ENCODE peak calls at places on chromosomes 1 and 21, in five cellular contexts. One of them, this sample, is unnamed.

GRCh38 chr1:186212574-186213224 is 162.4 kb downstream of the TPR start:
- DNase-seq in body of pancreas: peak; percentile 41
- DNase-seq in GM13977: peak; percentile 61
- DNase-seq in tibial artery: no peak
- DNase-seq in transverse colon: peak; percentile 11
- DNase-seq in this sample: peak; percentile 63

GRCh38 chr21:17903029-17903806 is 84.1 kb upstream of the C21orf91 start:
- DNase-seq in GM13977: peak; percentile 45
- DNase-seq in body of pancreas: no peak
- DNase-seq in transverse colon: no peak
- DNase-seq in tibial artery: no peak
- DNase-seq in this sample: no peak

GRCh38 chr21:18449586-18449985 is 46.0 kb upstream of the TMPRSS15 start:
- DNase-seq in tibial artery: no peak
- DNase-seq in GM13977: no peak
- DNase-seq in transverse colon: no peak
- DNase-seq in body of pancreas: no peak
- DNase-seq in this sample: no peak

GRCh38 chr1:47840791-47841190 is 156.4 kb downstream of the TRABD2B start:
- DNase-seq in GM13977: no peak
- DNase-seq in tibial artery: peak; percentile 23
- DNase-seq in body of pancreas: no peak
- DNase-seq in transverse colon: peak; percentile 1
- DNase-seq in this sample: no peak

GRCh38 chr1:113734357-113735055 is 24.8 kb downstream of the PHTF1 start:
- DNase-seq in transverse colon: no peak
- DNase-seq in GM13977: no peak
- DNase-seq in tibial artery: no peak
- DNase-seq in body of pancreas: no peak
- DNase-seq in this sample: no peak

GRCh38 chr1:54245501-54245900 is 45.5 kb downstream of the MRPL37 start:
- DNase-seq in tibial artery: no peak
- DNase-seq in GM13977: no peak
- DNase-seq in transverse colon: no peak
- DNase-seq in body of pancreas: no peak
- DNase-seq in this sample: no peak

GRCh38 chr1:230145953-230146476 is 79.0 kb downstream of the GALNT2 start:
- DNase-seq in GM13977: peak; percentile 29
- DNase-seq in tibial artery: no peak
- DNase-seq in body of pancreas: no peak
- DNase-seq in transverse colon: no peak
- DNase-seq in this sample: no peak

GRCh38 chr1:193973428-193973827 is 787.0 kb upstream of the B3GALT2 start:
- DNase-seq in tibial artery: no peak
- DNase-seq in transverse colon: no peak
- DNase-seq in GM13977: no peak
- DNase-seq in body of pancreas: no peak
- DNase-seq in this sample: no peak

GRCh38 chr1:226675720-226676357 is 63.2 kb downstream of the ITPKB start:
- DNase-seq in tibial artery: no peak
- DNase-seq in transverse colon: no peak
- DNase-seq in GM13977: no peak
- DNase-seq in body of pancreas: no peak
- DNase-seq in this sample: no peak

GRCh38 chr1:109760581-109761226 is 3.0 kb downstream of the EPS8L3 start:
- DNase-seq in GM13977: no peak
- DNase-seq in tibial artery: peak; percentile 55
- DNase-seq in body of pancreas: peak; percentile 7
- DNase-seq in transverse colon: peak; percentile 7
- DNase-seq in this sample: no peak

GRCh38 chr1:85366391-85366790 is 90.0 kb upstream of the BCL10 start:
- DNase-seq in transverse colon: no peak
- DNase-seq in tibial artery: no peak
- DNase-seq in body of pancreas: no peak
- DNase-seq in GM13977: no peak
- DNase-seq in this sample: no peak

GRCh38 chr1:12203216-12204007 is 26.4 kb upstream of the VPS13D start:
- DNase-seq in body of pancreas: no peak
- DNase-seq in tibial artery: no peak
- DNase-seq in GM13977: no peak
- DNase-seq in transverse colon: no peak
- DNase-seq in this sample: no peak

GRCh38 chr1:226626577-226626956 is 78.0 kb downstream of the STUM start:
- DNase-seq in GM13977: peak; percentile 78
- DNase-seq in transverse colon: peak; percentile 68
- DNase-seq in tibial artery: peak; percentile 87
- DNase-seq in body of pancreas: peak; percentile 70
- DNase-seq in this sample: peak; percentile 28

GRCh38 chr21:17476006-17476405 is 36.8 kb upstream of the CXADR start:
- DNase-seq in tibial artery: no peak
- DNase-seq in body of pancreas: peak; percentile 68
- DNase-seq in transverse colon: no peak
- DNase-seq in GM13977: no peak
- DNase-seq in this sample: no peak

GRCh38 chr1:169484107-169484506 is 1.6 kb downstream of the SLC19A2 start:
- DNase-seq in transverse colon: no peak
- DNase-seq in tibial artery: no peak
- DNase-seq in body of pancreas: no peak
- DNase-seq in GM13977: no peak
- DNase-seq in this sample: no peak

GRCh38 chr1:33792651-33793050 is 71.2 kb upstream of the HMGB4 start:
- DNase-seq in tibial artery: no peak
- DNase-seq in GM13977: no peak
- DNase-seq in transverse colon: no peak
- DNase-seq in body of pancreas: no peak
- DNase-seq in this sample: no peak

GRCh38 chr1:101431956-101432510 is 195.2 kb downstream of the S1PR1 start:
- DNase-seq in transverse colon: no peak
- DNase-seq in body of pancreas: no peak
- DNase-seq in tibial artery: no peak
- DNase-seq in GM13977: no peak
- DNase-seq in this sample: no peak

GRCh38 chr1:20413791-20414140 is 72.2 kb downstream of the CAMK2N1 start:
- DNase-seq in transverse colon: no peak
- DNase-seq in tibial artery: no peak
- DNase-seq in body of pancreas: no peak
- DNase-seq in GM13977: no peak
- DNase-seq in this sample: no peak

GRCh38 chr1:7384679-7385078 is 386.4 kb upstream of the VAMP3 start:
- DNase-seq in GM13977: no peak
- DNase-seq in body of pancreas: no peak
- DNase-seq in tibial artery: peak; percentile 57
- DNase-seq in transverse colon: no peak
- DNase-seq in this sample: no peak

GRCh38 chr1:56973898-56974752 is 8.3 kb upstream of the C8B start:
- DNase-seq in transverse colon: no peak
- DNase-seq in tibial artery: no peak
- DNase-seq in body of pancreas: no peak
- DNase-seq in GM13977: no peak
- DNase-seq in this sample: no peak

GRCh38 chr1:61446531-61446991 is 278.4 kb downstream of the TM2D1 start:
- DNase-seq in GM13977: no peak
- DNase-seq in tibial artery: no peak
- DNase-seq in transverse colon: no peak
- DNase-seq in body of pancreas: no peak
- DNase-seq in this sample: no peak

DNA sequence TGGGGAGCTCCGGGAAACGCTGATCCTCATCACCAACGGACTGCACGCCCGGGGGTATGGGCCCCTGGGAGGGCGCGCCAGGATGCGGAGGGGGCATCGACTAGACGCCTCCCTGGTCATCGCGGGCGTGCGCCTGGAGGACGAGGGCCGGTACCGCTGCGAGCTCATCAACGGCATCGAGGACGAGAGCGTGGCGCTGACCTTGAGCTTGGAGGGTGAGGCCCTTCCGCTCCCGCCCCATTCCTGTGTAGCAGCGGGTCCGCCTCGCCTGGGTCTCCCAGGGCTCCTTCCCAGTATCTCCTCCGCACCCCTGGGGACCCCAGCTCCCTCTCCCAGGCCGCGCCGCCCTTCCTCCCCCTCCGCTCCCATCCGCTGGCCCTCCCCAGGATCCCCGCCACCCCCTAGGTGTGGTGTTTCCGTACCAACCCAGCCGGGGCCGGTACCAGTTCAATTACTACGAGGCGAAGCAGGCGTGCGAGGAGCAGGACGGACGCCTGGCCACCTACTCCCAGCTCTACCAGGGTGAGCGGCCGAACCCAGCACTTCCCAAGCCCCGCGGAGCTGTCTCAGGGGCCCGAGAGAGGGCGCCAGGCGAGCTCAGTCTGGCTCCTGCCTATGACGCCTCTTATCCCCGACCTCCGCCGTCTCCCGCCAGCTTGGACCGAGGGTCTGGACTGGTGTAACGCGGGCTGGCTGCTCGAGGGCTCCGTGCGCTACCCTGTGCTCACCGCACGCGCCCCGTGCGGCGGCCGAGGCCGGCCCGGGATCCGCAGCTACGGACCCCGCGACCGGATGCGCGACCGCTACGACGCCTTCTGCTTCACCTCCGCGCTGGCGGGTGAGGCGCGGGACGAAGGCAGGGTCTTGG is 5.0 kb downstream of the HAPLN2 start:
- DNase-seq in transverse colon: peak; percentile 47
- DNase-seq in GM13977: peak; percentile 61
- DNase-seq in tibial artery: peak; percentile 76
- DNase-seq in body of pancreas: no peak
- DNase-seq in this sample: no peak
- TF ChIP-seq CTCF in transverse colon: peak; percentile 27
- TF ChIP-seq CTCF in GM13977: peak; percentile 58
- TF ChIP-seq CTCF in tibial artery: peak; percentile 34
- TF ChIP-seq CTCF in body of pancreas: peak; percentile 9
- TF ChIP-seq CTCF in this sample: peak; percentile 85

DNA sequence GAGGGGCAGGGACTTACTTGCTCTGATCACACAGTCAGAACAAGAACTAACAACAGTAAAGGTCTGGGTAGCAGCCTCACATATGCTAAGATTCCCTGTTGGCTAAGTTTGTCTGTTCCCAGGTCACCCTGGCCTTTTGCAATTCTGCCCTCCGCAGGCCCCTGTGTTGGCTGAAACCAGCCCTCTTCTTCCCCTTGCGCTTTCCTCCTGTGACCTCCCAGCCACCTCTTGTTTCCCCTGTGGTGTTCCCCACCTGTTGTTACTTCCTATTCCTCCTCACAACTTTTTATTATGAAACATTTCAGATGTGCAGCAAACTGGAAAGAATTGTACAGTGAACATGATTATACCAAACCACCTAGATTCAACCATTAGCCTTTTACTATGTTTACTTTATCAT is 23.4 kb downstream of the MAPKAPK2 start:
- DNase-seq in GM13977: no peak
- DNase-seq in body of pancreas: no peak
- DNase-seq in transverse colon: peak; percentile 51
- DNase-seq in tibial artery: no peak
- DNase-seq in this sample: no peak
- TF ChIP-seq CTCF in GM13977: no peak
- TF ChIP-seq CTCF in body of pancreas: no peak
- TF ChIP-seq CTCF in transverse colon: no peak
- TF ChIP-seq CTCF in tibial artery: no peak
- TF ChIP-seq CTCF in this sample: no peak

DNA sequence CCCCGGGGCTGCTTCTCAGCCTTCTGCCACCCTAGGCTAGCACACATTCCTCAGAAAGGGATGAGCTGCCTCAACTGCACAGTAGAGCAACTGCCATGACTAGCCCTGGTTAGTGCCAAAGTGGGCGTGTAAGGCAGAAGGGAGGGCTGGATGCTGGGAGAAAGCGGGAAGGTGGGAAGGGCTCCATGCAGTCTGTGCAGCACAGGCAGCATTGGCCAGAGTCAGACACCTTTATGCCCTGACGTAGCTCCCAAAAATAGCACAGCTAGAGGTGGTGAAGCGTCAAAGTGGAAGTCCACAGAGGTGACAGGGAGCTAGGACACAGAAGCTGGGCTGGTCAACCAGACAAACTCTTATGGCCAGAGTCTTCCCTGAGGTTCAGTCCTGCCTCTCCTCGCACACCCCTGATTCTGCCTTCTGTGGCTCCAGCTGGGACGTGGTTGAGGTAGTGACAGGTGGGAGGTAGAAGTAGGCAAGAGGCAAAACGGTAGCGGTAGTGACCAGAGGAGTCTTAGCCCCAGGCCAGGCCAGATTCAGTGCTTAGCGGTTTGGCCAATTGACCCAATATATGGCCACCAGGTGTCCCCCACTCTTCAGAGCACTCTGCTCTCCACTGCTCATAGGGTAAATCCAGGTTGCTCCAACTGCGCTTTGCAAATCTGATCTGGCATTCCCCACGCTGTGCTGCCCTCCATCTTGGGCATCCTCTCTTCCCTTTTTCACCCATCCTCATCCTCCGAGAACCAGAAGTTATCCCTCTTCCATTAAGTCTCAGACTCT is 45.6 kb downstream of the DDX20 start:
- DNase-seq in GM13977: no peak
- DNase-seq in transverse colon: no peak
- DNase-seq in tibial artery: no peak
- DNase-seq in body of pancreas: no peak
- DNase-seq in this sample: no peak
- TF ChIP-seq CTCF in GM13977: no peak
- TF ChIP-seq CTCF in transverse colon: no peak
- TF ChIP-seq CTCF in tibial artery: peak; percentile 29
- TF ChIP-seq CTCF in body of pancreas: no peak
- TF ChIP-seq CTCF in this sample: no peak

GRCh38 chr1:223775054-223775453 is 62.7 kb downstream of the CAPN2 start:
- DNase-seq in GM13977: no peak
- DNase-seq in tibial artery: no peak
- DNase-seq in body of pancreas: no peak
- DNase-seq in transverse colon: no peak
- DNase-seq in this sample: no peak

GRCh38 chr1:223772771-223773160 is 60.4 kb downstream of the CAPN2 start:
- DNase-seq in GM13977: no peak
- DNase-seq in tibial artery: no peak
- DNase-seq in transverse colon: no peak
- DNase-seq in body of pancreas: no peak
- DNase-seq in this sample: no peak

GRCh38 chr1:223775711-223776074 is 63.4 kb downstream of the CAPN2 start:
- DNase-seq in body of pancreas: no peak
- DNase-seq in GM13977: no peak
- DNase-seq in tibial artery: no peak
- DNase-seq in transverse colon: no peak
- DNase-seq in this sample: no peak

GRCh38 chr1:223776075-223776814 is 63.9 kb downstream of the CAPN2 start:
- DNase-seq in transverse colon: no peak
- DNase-seq in body of pancreas: no peak
- DNase-seq in GM13977: no peak
- DNase-seq in tibial artery: no peak
- DNase-seq in this sample: peak; percentile 93

DNA sequence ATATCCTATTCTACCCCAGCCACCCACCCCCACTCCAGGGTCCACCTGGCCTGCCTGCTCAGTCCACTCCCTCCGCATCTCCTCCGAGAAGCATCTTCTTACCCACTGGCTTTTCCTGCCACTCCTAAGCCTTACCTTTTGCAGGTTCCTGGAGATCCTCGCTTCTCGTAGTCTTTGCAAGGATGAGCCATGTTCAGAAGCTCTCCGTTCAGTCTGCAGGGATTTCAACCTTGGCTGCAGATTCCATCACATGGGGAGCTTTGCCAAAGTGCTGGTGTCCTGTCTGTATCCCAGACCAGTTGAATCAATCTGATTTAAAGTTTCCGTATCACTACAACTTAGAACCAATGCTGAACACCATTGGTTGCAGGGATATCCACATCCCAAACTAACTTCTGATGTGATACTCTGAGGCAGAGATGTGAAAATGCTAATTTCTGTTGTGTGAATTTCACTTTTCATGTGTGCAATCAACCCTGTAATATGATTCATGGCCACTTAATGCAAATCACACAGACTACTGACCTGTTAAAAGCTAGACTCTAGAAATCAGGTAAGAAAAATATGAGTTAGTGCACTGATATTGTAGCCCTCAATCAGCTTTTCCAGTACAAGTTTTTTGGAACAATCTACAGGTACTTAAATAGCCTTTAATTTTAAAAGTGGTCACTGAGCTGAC is 61.9 kb downstream of the CAPN2 start:
- DNase-seq in GM13977: no peak
- DNase-seq in body of pancreas: no peak
- DNase-seq in tibial artery: no peak
- DNase-seq in transverse colon: no peak
- DNase-seq in this sample: no peak
- TF ChIP-seq CTCF in GM13977: no peak
- TF ChIP-seq CTCF in body of pancreas: no peak
- TF ChIP-seq CTCF in tibial artery: no peak
- TF ChIP-seq CTCF in transverse colon: no peak
- TF ChIP-seq CTCF in this sample: no peak